ENCODE peak calls at places on chromosomes 5 and 9, in eight cellular contexts. L, W, P, N, S, X, B and Q are unnamed samples.

GRCh38 chr5:9454491-9454890 is 91.4 kb downstream of the SEMA5A start:
- DNase-seq in L (no peak), W (no peak), P (no peak), N (no peak), S (no peak), X (no peak), B (no peak), Q (no peak)

GRCh38 chr5:136032564-136032963 is 3.8 kb downstream of the TGFBI start:
- DNase-seq in L (no peak), W (no peak), P (no peak), N (no peak), S (no peak), X (peak; percentile 66), B (peak; percentile 85), Q (peak; percentile 68)

GRCh38 chr9:133758228-133758627 is 20.1 kb upstream of the SARDH start:
- DNase-seq in L (no peak), W (no peak), P (no peak), N (no peak), S (no peak), X (no peak), B (no peak), Q (no peak)

GRCh38 chr9:123761905-123762605 is 167.9 kb downstream of the DENND1A start:
- DNase-seq in L (no peak), W (no peak), P (no peak), N (no peak), S (no peak), X (no peak), B (peak; percentile 25), Q (no peak)

GRCh38 chr9:136854842-136855460 is 2.8 kb downstream of the MAMDC4 start:
- DNase-seq in L (no peak), W (no peak), P (no peak), N (no peak), S (no peak), X (no peak), B (no peak), Q (peak; percentile 57)

GRCh38 chr9:70257991-70258691 is 637 bp upstream of the SMC5 start:
- DNase-seq in L (no peak), W (no peak), P (no peak), N (no peak), S (no peak), X (peak; percentile 32), B (peak; percentile 48), Q (no peak)

GRCh38 chr5:72848474-72849428 is 32.3 kb downstream of the TNPO1 start:
- DNase-seq in L (no peak), W (peak; percentile 47), P (peak; percentile 40), N (no peak), S (no peak), X (peak; percentile 42), B (peak; percentile 46), Q (peak; percentile 75)

GRCh38 chr5:43227655-43228054 is 35.6 kb downstream of the NIM1K start:
- DNase-seq in L (no peak), W (no peak), P (no peak), N (peak; percentile 17), S (no peak), X (no peak), B (peak; percentile 78), Q (no peak)

GRCh38 chr5:154740957-154741356 is 14.2 kb upstream of the LARP1 start:
- DNase-seq in L (no peak), W (no peak), P (no peak), N (no peak), S (no peak), X (peak; percentile 39), B (no peak), Q (peak; percentile 63)

GRCh38 chr9:115367780-115368179 is 249.8 kb upstream of the TNC start:
- DNase-seq in L (no peak), W (no peak), P (no peak), N (no peak), S (peak; percentile 33), X (no peak), B (peak; percentile 8), Q (no peak)

GRCh38 chr5:132013711-132014110 is 2.3 kb upstream of the ACSL6 start:
- DNase-seq in L (no peak), W (no peak), P (no peak), N (no peak), S (no peak), X (no peak), B (no peak), Q (peak; percentile 42)

GRCh38 chr9:20844916-20845315 is 160.9 kb downstream of the FOCAD start:
- DNase-seq in L (no peak), W (no peak), P (no peak), N (no peak), S (no peak), X (no peak), B (peak; percentile 42), Q (no peak)

GRCh38 chr5:155631116-155631515 is 617.6 kb downstream of the KIF4B start:
- DNase-seq in L (no peak), W (no peak), P (no peak), N (no peak), S (no peak), X (no peak), B (no peak), Q (no peak)

GRCh38 chr9:135907006-135907434 is 326 bp downstream of the CAMSAP1 start:
- DNase-seq in L (no peak), W (no peak), P (no peak), N (no peak), S (no peak), X (no peak), B (peak; percentile 45), Q (no peak)

GRCh38 chr9:137025120-137025966 is 2.7 kb downstream of the ABCA2 start:
- DNase-seq in L (no peak), W (no peak), P (no peak), N (no peak), S (no peak), X (no peak), B (no peak), Q (peak; percentile 89)

GRCh38 chr9:114207034-114207815 is 51.9 kb downstream of the COL27A1 start:
- DNase-seq in L (no peak), W (no peak), P (no peak), N (no peak), S (no peak), X (peak; percentile 40), B (peak; percentile 16), Q (no peak)

GRCh38 chr5:1745190-1745805 is 54.3 kb downstream of the MRPL36 start:
- DNase-seq in L (no peak), W (no peak), P (no peak), N (no peak), S (no peak), X (peak; percentile 17), B (no peak), Q (peak; percentile 34)

GRCh38 chr5:94777163-94777885 is 158.9 kb downstream of the SLF1 start:
- DNase-seq in L (no peak), W (no peak), P (no peak), N (no peak), S (no peak), X (no peak), B (no peak), Q (no peak)

GRCh38 chr9:136341042-136341655 is 13.8 kb downstream of the GPSM1 start:
- DNase-seq in L (no peak), W (no peak), P (no peak), N (no peak), S (no peak), X (no peak), B (no peak), Q (no peak)

GRCh38 chr5:131430794-131431193 is 166.9 kb downstream of the CDC42SE2 start:
- DNase-seq in L (no peak), W (no peak), P (no peak), N (no peak), S (no peak), X (no peak), B (peak; percentile 20), Q (no peak)

GRCh38 chr9:12702160-12702758 is 9.1 kb downstream of the TYRP1 start:
- DNase-seq in L (no peak), W (no peak), P (no peak), N (peak; percentile 13), S (no peak), X (peak; percentile 50), B (peak; percentile 90), Q (peak; percentile 56)

GRCh38 chr5:97062046-97062445 is 80.4 kb downstream of the LIX1 start:
- DNase-seq in L (no peak), W (no peak), P (no peak), N (no peak), S (no peak), X (no peak), B (no peak), Q (no peak)

GRCh38 chr9:106953166-106953565 is 90.2 kb downstream of the ZNF462 start:
- DNase-seq in L (no peak), W (no peak), P (no peak), N (no peak), S (peak; percentile 42), X (no peak), B (peak; percentile 44), Q (no peak)

GRCh38 chr9:93270976-93271375 is 87.0 kb downstream of the WNK2 start:
- DNase-seq in L (no peak), W (no peak), P (no peak), N (no peak), S (no peak), X (peak; percentile 2), B (no peak), Q (no peak)

GRCh38 chr5:173155912-173156311 is 11.6 kb downstream of the BNIP1 start:
- DNase-seq in L (no peak), W (no peak), P (no peak), N (no peak), S (no peak), X (no peak), B (no peak), Q (no peak)

GRCh38 chr5:158198636-158199035 is 339.7 kb upstream of the CLINT1 start:
- DNase-seq in L (no peak), W (no peak), P (peak; percentile 26), N (no peak), S (no peak), X (no peak), B (no peak), Q (no peak)

GRCh38 chr9:98176391-98177259 is 15.8 kb downstream of the CORO2A start:
- DNase-seq in L (no peak), W (no peak), P (no peak), N (no peak), S (no peak), X (no peak), B (no peak), Q (peak; percentile 49)

GRCh38 chr5:124399426-124399961 is 346.9 kb downstream of the ZNF608 start:
- DNase-seq in L (no peak), W (no peak), P (no peak), N (no peak), S (no peak), X (no peak), B (peak; percentile 36), Q (no peak)